ENCODE peak calls at places on chromosomes 7 and 10, in four cellular contexts. G is hepatocyte, U is choroid plexus epithelial cell, S is tibial nerve. Q is an unnamed sample.

GRCh38 chr7:93442478-93443224 is 131.9 kb downstream of the CALCR start:
- DNase-seq in S (no peak), G (peak), U (peak), Q (peak)

GRCh38 chr7:33503014-33503413 is 373.6 kb downstream of the BBS9 start:
- DNase-seq in G (no peak), S (no peak), U (no peak), Q (no peak)

GRCh38 chr10:52048051-52048450 is 266.0 kb upstream of the DKK1 start:
- DNase-seq in U (no peak), G (no peak), S (no peak), Q (no peak)

GRCh38 chr7:155839461-155839860 is 27.2 kb upstream of the SHH start:
- DNase-seq in G (no peak), U (no peak), S (no peak), Q (no peak)

GRCh38 chr7:99459087-99459486 is 6.9 kb downstream of the ATP5MF start:
- DNase-seq in S (no peak), G (no peak), U (peak), Q (peak)

GRCh38 chr7:117623606-117624005 is 143.8 kb downstream of the CFTR start:
- DNase-seq in S (no peak), U (no peak), G (no peak), Q (no peak)

GRCh38 chr10:8113616-8114015 is 59.1 kb downstream of the GATA3 start:
- DNase-seq in G (no peak), U (no peak), S (no peak), Q (no peak)

GRCh38 chr10:132658546-132659205 is 121.1 kb downstream of the INPP5A start:
- DNase-seq in S (no peak), G (no peak), U (no peak), Q (no peak)

GRCh38 chr7:143429770-143430698 is 13.2 kb upstream of the TAS2R60 start:
- DNase-seq in G (no peak), S (no peak), U (peak), Q (peak)

GRCh38 chr7:38820571-38820970 is 88.4 kb downstream of the VPS41 start:
- DNase-seq in U (no peak), S (no peak), G (no peak), Q (no peak)

GRCh38 chr7:128053023-128053422 is 21.8 kb upstream of the LRRC4 start:
- DNase-seq in U (peak), S (no peak), G (no peak), Q (peak)

GRCh38 chr7:47407136-47407535 is 174.8 kb downstream of the TNS3 start:
- DNase-seq in G (no peak), S (no peak), U (no peak), Q (no peak)

GRCh38 chr10:22435650-22436049 is 90.4 kb downstream of the SPAG6 start:
- DNase-seq in S (no peak), U (no peak), G (no peak), Q (no peak)

GRCh38 chr7:81492910-81493309 is 276.9 kb downstream of the HGF start:
- DNase-seq in U (no peak), G (no peak), S (no peak), Q (no peak)

DNA sequence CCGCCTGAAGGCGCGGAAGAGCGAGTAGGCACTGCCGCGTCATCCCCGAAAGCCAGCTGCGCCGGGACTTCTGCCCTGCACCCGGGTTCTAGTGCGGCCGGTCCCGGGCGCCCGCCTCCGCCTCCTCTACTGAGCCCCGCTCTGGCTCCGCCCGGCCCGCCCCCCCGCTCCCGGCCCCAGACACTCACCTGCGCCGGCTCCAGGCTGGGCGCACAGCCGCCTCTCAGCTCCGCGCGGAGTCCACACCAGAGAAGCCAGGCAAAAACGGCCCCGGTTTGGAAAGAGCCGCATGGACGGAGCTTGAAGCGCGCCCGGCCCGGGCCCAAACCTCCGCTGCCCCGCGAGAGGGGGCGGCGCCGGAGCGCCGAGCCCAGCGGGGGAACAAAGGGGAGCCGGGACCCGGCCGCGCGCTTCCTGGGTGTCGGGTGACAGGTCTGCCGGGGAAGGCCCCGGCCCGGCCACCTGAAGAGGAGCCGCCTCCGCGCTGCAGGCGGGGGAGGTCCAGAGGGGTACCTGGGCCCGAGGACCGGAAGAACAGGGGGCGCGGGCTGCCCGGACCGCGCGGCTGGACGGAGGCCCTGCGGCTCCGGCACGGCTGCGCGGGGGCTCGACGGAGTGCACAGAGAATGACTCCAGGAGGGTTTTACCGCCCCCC is 168.2 kb downstream of the NRF1 start:
- DNase-seq in G (peak), S (no peak), U (no peak), Q (no peak)
- TF ChIP-seq CTCF in G (no peak), S (no peak), U (no peak), Q (no peak)

GRCh38 chr7:150715738-150716137 is 675 bp upstream of the GIMAP1 start:
- DNase-seq in S (no peak), U (no peak), G (no peak), Q (no peak)

GRCh38 chr7:150717821-150718420 is 1.5 kb downstream of the GIMAP1 start:
- DNase-seq in S (no peak), U (no peak), G (no peak), Q (no peak)

GRCh38 chr7:150715293-150715692 is 1.1 kb upstream of the GIMAP1 start:
- DNase-seq in U (no peak), G (no peak), S (no peak), Q (no peak)

GRCh38 chr7:150716939-150717338 is 526 bp downstream of the GIMAP1 start:
- DNase-seq in U (no peak), G (no peak), S (no peak), Q (no peak)

DNA sequence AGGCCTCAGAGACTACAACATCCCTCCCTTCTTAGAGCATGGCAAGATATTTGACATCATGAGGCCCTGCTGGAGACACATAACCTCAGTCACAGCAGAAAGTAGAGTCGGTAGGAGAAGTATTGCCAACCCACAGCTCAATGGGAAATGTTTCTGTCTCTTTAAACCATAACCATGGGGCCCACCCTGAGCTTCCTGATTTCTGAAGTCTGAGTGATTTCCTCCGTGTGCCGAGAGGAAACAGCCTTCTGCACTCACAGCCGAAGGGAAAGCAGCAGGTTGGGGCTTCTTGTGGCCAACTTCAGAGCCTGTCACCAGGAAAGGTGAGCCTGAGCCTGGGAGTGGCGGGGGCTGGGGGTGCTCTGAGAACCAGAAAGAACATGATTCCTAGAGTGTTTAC is at the start of gene GIMAP1:
- DNase-seq in U (no peak), S (no peak), G (no peak), Q (no peak)
- H3K4me3 ChIP-seq in U (no peak), S (peak), G (no peak), Q (no peak)

GRCh38 chr7:2474224-2474623 is 2.0 kb downstream of the GRIFIN start:
- DNase-seq in S (no peak), U (no peak), G (no peak), Q (no peak)

GRCh38 chr7:2475678-2476015 is 551 bp downstream of the GRIFIN start:
- DNase-seq in U (no peak), S (no peak), G (no peak), Q (no peak)

GRCh38 chr7:2473496-2474180 is 2.6 kb downstream of the GRIFIN start:
- DNase-seq in G (no peak), S (no peak), U (no peak), Q (no peak)

GRCh38 chr7:2476298-2476697 is at the start of gene GRIFIN:
- DNase-seq in G (no peak), S (no peak), U (no peak), Q (no peak)

DNA sequence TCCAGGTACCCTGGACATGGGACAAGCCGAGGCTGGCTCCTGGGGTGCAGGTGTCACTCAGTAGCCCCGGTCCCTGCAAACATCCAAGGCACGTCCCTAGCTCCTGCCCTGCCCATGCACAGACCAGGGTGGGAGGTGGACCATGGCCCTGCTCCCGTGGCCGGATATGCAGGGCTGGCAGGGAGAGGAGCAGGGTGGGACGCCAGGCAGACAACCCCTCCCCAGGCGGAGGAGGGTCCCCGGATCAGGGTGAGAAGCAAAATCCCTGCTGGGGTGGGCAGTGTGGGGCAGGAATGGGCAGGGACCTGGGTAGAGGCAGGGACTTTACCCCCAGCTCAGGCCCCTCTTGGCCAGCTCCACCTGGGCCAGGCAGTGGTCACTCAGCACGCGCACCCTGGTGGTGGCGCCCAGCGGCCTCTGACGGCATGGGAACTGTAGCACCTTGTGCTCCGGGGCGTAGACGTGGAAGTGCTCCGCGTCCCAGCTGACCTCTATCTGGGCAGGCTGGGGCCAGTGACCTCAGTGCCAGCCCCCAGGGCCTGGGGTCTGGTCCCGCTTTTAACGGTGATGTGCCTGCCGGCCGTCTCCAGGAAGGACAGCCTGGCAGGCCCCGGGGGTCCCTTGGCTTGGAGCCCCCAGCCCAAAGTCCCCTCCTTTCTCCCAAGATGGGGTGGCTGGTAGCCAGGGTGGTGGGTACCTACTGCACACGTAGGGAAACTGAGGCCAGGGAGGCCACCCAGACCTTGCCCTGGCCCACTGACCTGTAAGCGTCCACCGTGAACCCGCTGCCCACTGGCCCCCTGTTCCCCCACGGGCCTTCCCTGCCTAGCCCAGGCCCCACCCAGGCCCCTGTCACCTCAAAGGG is 1.2 kb downstream of the GRIFIN start:
- DNase-seq in G (peak), S (no peak), U (no peak), Q (no peak)
- TF ChIP-seq CTCF in G (no peak), S (no peak), U (no peak), Q (no peak)

GRCh38 chr7:158082761-158083160 is 504.9 kb downstream of the PTPRN2 start:
- DNase-seq in U (no peak), S (no peak), G (no peak), Q (no peak)

GRCh38 chr7:158085741-158086695 is 501.6 kb downstream of the PTPRN2 start:
- DNase-seq in U (no peak), S (no peak), G (no peak), Q (no peak)

GRCh38 chr7:158087196-158087595 is 500.4 kb downstream of the PTPRN2 start:
- DNase-seq in U (no peak), G (no peak), S (no peak), Q (no peak)

GRCh38 chr7:158083526-158084310 is 503.9 kb downstream of the PTPRN2 start:
- DNase-seq in G (no peak), U (no peak), S (no peak), Q (no peak)

DNA sequence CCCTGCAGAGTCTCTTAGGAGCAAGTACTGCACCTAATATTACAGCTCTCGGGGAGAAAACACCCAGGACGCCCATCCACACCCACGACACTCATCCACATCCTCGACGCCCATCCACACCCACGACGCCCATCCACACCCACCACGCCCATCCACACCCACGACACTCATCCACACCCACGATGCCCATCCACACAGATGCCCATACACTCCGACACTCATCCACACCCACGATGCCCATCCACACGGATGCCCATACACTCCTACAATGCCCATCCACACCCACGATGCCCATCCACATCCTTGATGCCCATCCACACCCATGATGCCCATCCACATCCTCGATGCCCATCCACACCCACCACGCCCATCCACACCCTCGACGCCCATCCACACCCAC is 503.1 kb downstream of the PTPRN2 start:
- DNase-seq in U (no peak), S (no peak), G (no peak), Q (no peak)
- H3K4me3 ChIP-seq in U (no peak), S (no peak), G (no peak), Q (no peak)

GRCh38 chr7:4998830-4999768 is 40.1 kb upstream of the MMD2 start:
- DNase-seq in G (no peak), U (no peak), S (no peak), Q (no peak)

GRCh38 chr7:4995429-4995969 is 36.5 kb upstream of the MMD2 start:
- DNase-seq in U (no peak), S (no peak), G (no peak), Q (no peak)

GRCh38 chr7:4998244-4998643 is 39.3 kb upstream of the MMD2 start:
- DNase-seq in G (no peak), U (no peak), S (no peak), Q (no peak)

GRCh38 chr7:4993471-4993870 is 34.5 kb upstream of the MMD2 start:
- DNase-seq in S (no peak), U (no peak), G (no peak), Q (no peak)

DNA sequence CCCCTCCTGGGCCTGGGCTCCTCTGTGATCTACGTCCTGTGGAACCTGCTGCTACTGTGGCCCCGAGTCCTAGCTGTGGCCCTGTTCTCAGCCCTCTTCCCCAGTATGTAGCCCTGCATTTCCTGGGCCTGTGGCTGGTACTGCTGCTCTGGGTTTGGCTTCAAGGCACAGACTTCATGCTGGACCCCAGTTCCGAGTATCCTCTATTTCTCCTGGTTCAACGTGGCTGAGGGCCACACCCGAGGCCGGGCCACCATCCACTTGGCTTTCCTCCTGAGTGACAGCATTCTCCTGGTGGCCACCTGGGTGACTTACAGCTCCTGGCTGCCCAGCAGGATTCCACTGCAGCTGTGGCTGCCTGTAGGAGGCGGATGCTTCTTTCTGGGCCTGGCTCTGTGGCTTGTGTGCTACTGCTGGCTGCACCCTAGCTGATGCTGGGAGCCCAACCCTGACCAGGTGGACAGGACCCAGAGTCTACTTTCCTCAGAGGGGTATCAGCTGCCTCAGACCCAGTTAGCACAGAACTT is 37.8 kb upstream of the MMD2 start:
- DNase-seq in S (no peak), U (no peak), G (no peak), Q (no peak)
- TF ChIP-seq CTCF in S (no peak), U (no peak), G (no peak), Q (no peak)

GRCh38 chr10:95467162-95467599 is 94.0 kb downstream of the SORBS1 start:
- DNase-seq in U (peak), S (no peak), G (peak), Q (no peak)
- H3K4me3 ChIP-seq in U (no peak), S (no peak), G (no peak), Q (no peak)

Q was measured in fibroblast of mammary gland.